ENCODE peak calls at places on chromosomes 5 and 9, in five cellular contexts. One of them, this sample, is unnamed.

GRCh38 chr5:142782976-142783539 is 12.9 kb downstream of the ARHGAP26 start:
- DNase-seq in stomach: no peak
- DNase-seq in endothelial cell of umbilical vein: no peak
- DNase-seq in breast epithelium: no peak
- DNase-seq in HCT116: no peak
- DNase-seq in this sample: no peak

GRCh38 chr5:79773612-79774011 is 84.0 kb downstream of the CMYA5 start:
- DNase-seq in breast epithelium: no peak
- DNase-seq in HCT116: no peak
- DNase-seq in endothelial cell of umbilical vein: no peak
- DNase-seq in stomach: no peak
- DNase-seq in this sample: no peak

GRCh38 chr9:135772056-135773042 is 70.4 kb downstream of the KCNT1 start:
- DNase-seq in endothelial cell of umbilical vein: no peak
- DNase-seq in breast epithelium: no peak
- DNase-seq in stomach: no peak
- DNase-seq in HCT116: no peak
- DNase-seq in this sample: no peak

GRCh38 chr5:159478950-159479349 is 148.7 kb upstream of the IL12B start:
- DNase-seq in breast epithelium: no peak
- DNase-seq in stomach: no peak
- DNase-seq in HCT116: no peak
- DNase-seq in endothelial cell of umbilical vein: no peak
- DNase-seq in this sample: no peak

GRCh38 chr5:95022967-95023695 is 261.8 kb downstream of the MCTP1 start:
- DNase-seq in endothelial cell of umbilical vein: no peak
- DNase-seq in HCT116: no peak
- DNase-seq in breast epithelium: no peak
- DNase-seq in stomach: no peak
- DNase-seq in this sample: no peak

GRCh38 chr5:27308151-27308550 is 269.8 kb upstream of the CDH9 start:
- DNase-seq in breast epithelium: no peak
- DNase-seq in HCT116: no peak
- DNase-seq in endothelial cell of umbilical vein: no peak
- DNase-seq in stomach: no peak
- DNase-seq in this sample: no peak

GRCh38 chr5:138725153-138725884 is 27.9 kb upstream of the CTNNA1 start:
- DNase-seq in breast epithelium: peak
- DNase-seq in endothelial cell of umbilical vein: peak
- DNase-seq in stomach: peak
- DNase-seq in HCT116: peak
- DNase-seq in this sample: peak

GRCh38 chr5:41903382-41903891 is 707 bp upstream of the RIMOC1 start:
- DNase-seq in HCT116: no peak
- DNase-seq in endothelial cell of umbilical vein: no peak
- DNase-seq in stomach: no peak
- DNase-seq in breast epithelium: no peak
- DNase-seq in this sample: no peak

GRCh38 chr9:4066120-4066519 is 233.7 kb downstream of the GLIS3 start:
- DNase-seq in HCT116: no peak
- DNase-seq in stomach: no peak
- DNase-seq in endothelial cell of umbilical vein: no peak
- DNase-seq in breast epithelium: no peak
- DNase-seq in this sample: no peak

GRCh38 chr5:105101597-105101996 is 1539.0 kb upstream of the NUDT12 start:
- DNase-seq in breast epithelium: no peak
- DNase-seq in endothelial cell of umbilical vein: no peak
- DNase-seq in HCT116: no peak
- DNase-seq in stomach: no peak
- DNase-seq in this sample: no peak

GRCh38 chr5:167244583-167244982 is 1046.9 kb upstream of the WWC1 start:
- DNase-seq in HCT116: no peak
- DNase-seq in endothelial cell of umbilical vein: no peak
- DNase-seq in stomach: no peak
- DNase-seq in breast epithelium: no peak
- DNase-seq in this sample: no peak

GRCh38 chr5:123088031-123088805 is 823 bp upstream of the PRDM6 start:
- DNase-seq in endothelial cell of umbilical vein: peak
- DNase-seq in stomach: no peak
- DNase-seq in HCT116: no peak
- DNase-seq in breast epithelium: no peak
- DNase-seq in this sample: no peak

DNA sequence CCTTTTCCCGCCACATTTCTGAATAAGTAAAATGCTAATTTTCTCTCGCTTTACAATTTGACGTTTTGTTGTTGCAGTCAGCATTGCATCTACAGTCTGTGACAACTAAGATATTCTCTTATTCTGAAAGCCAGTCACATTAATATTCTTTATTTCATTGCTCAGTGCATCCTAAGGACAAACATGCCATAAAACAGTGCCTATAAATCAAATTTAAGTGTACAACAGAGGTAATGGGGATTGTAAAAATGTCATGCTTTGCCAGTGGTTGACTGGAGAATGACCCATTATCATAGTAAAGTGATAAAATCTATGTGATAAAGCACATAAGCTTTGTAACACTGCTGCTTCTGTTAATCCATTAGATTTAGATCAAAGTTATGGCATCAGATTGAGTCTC is 1850.0 kb upstream of the ACO1 start:
- DNase-seq in stomach: no peak
- DNase-seq in HCT116: no peak
- DNase-seq in endothelial cell of umbilical vein: no peak
- DNase-seq in breast epithelium: no peak
- DNase-seq in this sample: no peak
- TF ChIP-seq POLR2AphosphoS5 in stomach: no peak
- TF ChIP-seq POLR2AphosphoS5 in HCT116: no peak
- TF ChIP-seq POLR2AphosphoS5 in endothelial cell of umbilical vein: no peak
- TF ChIP-seq POLR2AphosphoS5 in breast epithelium: no peak
- TF ChIP-seq POLR2AphosphoS5 in this sample: no peak

GRCh38 chr5:15621094-15621493 is 121.1 kb downstream of the FBXL7 start:
- DNase-seq in HCT116: no peak
- DNase-seq in stomach: no peak
- DNase-seq in endothelial cell of umbilical vein: peak
- DNase-seq in breast epithelium: no peak
- DNase-seq in this sample: no peak

GRCh38 chr5:15618938-15619337 is 119.0 kb downstream of the FBXL7 start:
- DNase-seq in breast epithelium: no peak
- DNase-seq in stomach: no peak
- DNase-seq in HCT116: no peak
- DNase-seq in endothelial cell of umbilical vein: no peak
- DNase-seq in this sample: no peak

GRCh38 chr5:15615859-15616258 is 115.9 kb downstream of the FBXL7 start:
- DNase-seq in HCT116: no peak
- DNase-seq in stomach: no peak
- DNase-seq in endothelial cell of umbilical vein: no peak
- DNase-seq in breast epithelium: no peak
- DNase-seq in this sample: no peak

GRCh38 chr5:15623794-15624193 is 123.8 kb downstream of the FBXL7 start:
- DNase-seq in breast epithelium: no peak
- DNase-seq in stomach: no peak
- DNase-seq in HCT116: no peak
- DNase-seq in endothelial cell of umbilical vein: no peak
- DNase-seq in this sample: no peak

GRCh38 chr5:15620501-15620900 is 120.5 kb downstream of the FBXL7 start:
- DNase-seq in HCT116: no peak
- DNase-seq in stomach: no peak
- DNase-seq in endothelial cell of umbilical vein: peak
- DNase-seq in breast epithelium: no peak
- DNase-seq in this sample: no peak
- TF ChIP-seq POLR2A in HCT116: no peak
- TF ChIP-seq POLR2A in stomach: no peak
- TF ChIP-seq POLR2A in endothelial cell of umbilical vein: no peak
- TF ChIP-seq POLR2A in breast epithelium: no peak
- TF ChIP-seq POLR2A in this sample: no peak

GRCh38 chr9:78261403-78262001 is 25.6 kb downstream of the CEP78 start:
- DNase-seq in breast epithelium: no peak
- DNase-seq in stomach: no peak
- DNase-seq in HCT116: peak
- DNase-seq in endothelial cell of umbilical vein: peak
- DNase-seq in this sample: no peak
- TF ChIP-seq CTCF in breast epithelium: peak
- TF ChIP-seq CTCF in stomach: peak
- TF ChIP-seq CTCF in HCT116: peak
- TF ChIP-seq CTCF in endothelial cell of umbilical vein: peak
- TF ChIP-seq CTCF in this sample: peak

GRCh38 chr9:131708613-131709002 is 31.3 kb downstream of the RAPGEF1 start:
- DNase-seq in HCT116: no peak
- DNase-seq in breast epithelium: no peak
- DNase-seq in endothelial cell of umbilical vein: no peak
- DNase-seq in stomach: no peak
- DNase-seq in this sample: no peak

GRCh38 chr9:131706608-131706970 is 33.3 kb downstream of the RAPGEF1 start:
- DNase-seq in breast epithelium: no peak
- DNase-seq in stomach: no peak
- DNase-seq in endothelial cell of umbilical vein: no peak
- DNase-seq in HCT116: no peak
- DNase-seq in this sample: no peak

GRCh38 chr9:131709741-131710499 is 30.0 kb downstream of the RAPGEF1 start:
- DNase-seq in HCT116: no peak
- DNase-seq in breast epithelium: no peak
- DNase-seq in stomach: no peak
- DNase-seq in endothelial cell of umbilical vein: peak
- DNase-seq in this sample: no peak

GRCh38 chr9:131707050-131707449 is 32.8 kb downstream of the RAPGEF1 start:
- DNase-seq in breast epithelium: no peak
- DNase-seq in endothelial cell of umbilical vein: no peak
- DNase-seq in HCT116: no peak
- DNase-seq in stomach: no peak
- DNase-seq in this sample: no peak

DNA sequence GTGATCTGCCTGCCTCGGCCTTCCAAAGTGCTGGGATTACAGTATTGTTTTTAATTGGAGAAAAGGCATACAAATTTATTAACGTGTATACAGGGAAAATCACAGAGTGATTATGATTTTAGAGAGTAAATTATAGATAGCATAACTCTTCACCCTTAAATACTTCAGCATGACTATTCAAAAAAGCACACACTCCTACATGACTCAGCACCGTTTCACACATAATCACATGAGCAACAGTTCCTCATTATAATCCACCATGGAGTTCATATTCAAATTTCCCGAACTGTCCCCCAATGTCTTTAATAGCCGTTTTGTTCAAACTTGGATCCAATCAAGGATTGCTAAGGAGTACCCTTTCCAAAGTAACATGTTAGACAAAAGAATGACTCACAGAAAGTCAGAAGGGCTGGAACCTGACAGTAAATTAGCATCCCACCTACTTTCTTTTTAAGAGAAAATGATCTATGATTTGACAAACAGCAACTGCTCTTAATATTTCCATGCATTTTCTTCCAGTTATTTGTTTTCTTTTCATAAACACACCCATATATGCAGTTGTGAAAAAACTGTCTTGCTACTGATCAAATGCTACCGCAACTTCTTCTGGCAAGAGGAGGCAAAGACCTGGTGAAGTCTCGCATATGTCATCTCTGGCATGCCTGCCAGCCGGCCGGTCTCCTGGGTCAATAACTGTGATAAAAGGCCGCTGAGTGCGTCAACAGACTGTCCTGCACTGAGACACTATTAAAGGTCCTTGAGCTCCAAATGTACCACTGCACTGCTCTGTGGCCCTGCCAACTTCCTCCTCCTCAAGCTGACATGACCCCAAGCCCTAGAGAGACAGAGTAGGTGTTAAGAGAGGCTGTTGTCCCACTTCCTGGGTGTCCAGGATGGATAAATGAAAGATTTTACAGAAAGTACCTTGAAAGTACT is 31.9 kb downstream of the RAPGEF1 start:
- DNase-seq in stomach: peak
- DNase-seq in HCT116: no peak
- DNase-seq in breast epithelium: no peak
- DNase-seq in endothelial cell of umbilical vein: peak
- DNase-seq in this sample: peak
- TF ChIP-seq POLR2AphosphoS5 in stomach: no peak
- TF ChIP-seq POLR2AphosphoS5 in HCT116: no peak
- TF ChIP-seq POLR2AphosphoS5 in breast epithelium: no peak
- TF ChIP-seq POLR2AphosphoS5 in endothelial cell of umbilical vein: no peak
- TF ChIP-seq POLR2AphosphoS5 in this sample: no peak

DNA sequence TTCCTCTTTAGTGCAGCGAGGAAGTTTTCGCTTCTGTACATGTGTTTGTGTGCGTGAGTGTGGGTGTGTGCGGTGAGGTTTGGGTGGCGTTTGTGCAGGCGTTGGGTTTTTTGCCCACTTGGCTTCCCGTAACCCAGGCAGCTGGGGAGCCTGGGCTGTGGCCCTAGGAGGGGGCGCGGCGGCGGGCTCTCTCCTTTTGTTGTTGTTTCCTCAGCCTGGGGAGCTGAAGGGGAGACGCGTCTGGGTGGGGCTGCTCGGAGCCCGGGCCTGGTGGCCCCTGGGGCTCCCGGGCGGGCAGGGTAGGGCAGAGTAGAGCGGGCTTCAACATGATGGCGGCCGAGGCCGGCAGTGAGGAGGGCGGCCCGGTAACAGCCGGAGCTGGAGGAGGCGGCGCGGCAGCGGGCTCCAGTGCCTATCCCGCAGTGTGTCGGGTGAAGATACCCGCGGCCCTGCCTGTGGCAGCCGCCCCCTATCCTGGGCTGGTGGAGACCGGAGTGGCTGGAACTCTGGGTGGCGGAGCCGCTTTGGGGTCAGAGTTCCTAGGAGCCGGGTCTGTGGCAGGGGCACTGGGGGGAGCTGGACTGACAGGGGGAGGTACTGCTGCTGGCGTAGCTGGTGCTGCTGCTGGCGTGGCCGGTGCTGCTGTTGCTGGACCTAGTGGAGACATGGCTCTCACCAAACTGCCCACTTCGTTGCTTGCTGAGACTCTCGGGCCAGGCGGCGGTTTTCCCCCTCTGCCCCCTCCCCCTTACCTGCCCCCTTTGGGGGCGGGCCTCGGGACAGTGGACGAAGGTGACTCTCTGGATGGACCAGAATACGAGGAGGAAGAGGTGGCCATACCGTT is 665 bp downstream of the RASA1 start:
- DNase-seq in HCT116: peak
- DNase-seq in stomach: peak
- DNase-seq in endothelial cell of umbilical vein: peak
- DNase-seq in breast epithelium: peak
- DNase-seq in this sample: peak
- TF ChIP-seq POLR2A in HCT116: no peak
- TF ChIP-seq POLR2A in stomach: no peak
- TF ChIP-seq POLR2A in endothelial cell of umbilical vein: no peak
- TF ChIP-seq POLR2A in breast epithelium: no peak
- TF ChIP-seq POLR2A in this sample: peak